ENCODE peak calls at places on chromosomes 4 and X, in four cellular contexts. R is A549, I is AG09309, T is neural progenitor cell. X is an unnamed sample.

GRCh38 chr4:78557841-78558240 is 6.3 kb downstream of the ANXA3 start:
- DNase-seq in R (no peak), I (no peak), T (no peak), X (no peak)

GRCh38 chrX:31139966-31140365 is 68.1 kb upstream of the FTHL17 start:
- DNase-seq in R (no peak), I (no peak), T (no peak), X (no peak)

GRCh38 chrX:153886915-153887314 is 942 bp upstream of the L1CAM start:
- DNase-seq in R (no peak), I (no peak), T (no peak), X (no peak)

GRCh38 chr4:129929052-129929451 is 833.1 kb downstream of the C4orf33 start:
- DNase-seq in R (no peak), I (no peak), T (peak), X (no peak)

GRCh38 chrX:10579753-10580060 is 40.7 kb downstream of the MID1 start:
- DNase-seq in R (no peak), I (no peak), T (peak), X (no peak)

GRCh38 chr4:5082381-5082780 is 31.1 kb downstream of the STK32B start:
- DNase-seq in R (no peak), I (no peak), T (no peak), X (no peak)

GRCh38 chrX:77937291-77937690 is 26.8 kb downstream of the ATP7A start:
- DNase-seq in R (no peak), I (no peak), T (no peak), X (no peak)

GRCh38 chr4:186081202-186081807 is 12.3 kb downstream of the TLR3 start:
- DNase-seq in R (no peak), I (no peak), T (peak), X (no peak)

GRCh38 chr4:139229534-139230039 is 50.4 kb downstream of the MGARP start:
- DNase-seq in R (peak), I (no peak), T (peak), X (peak)

GRCh38 chrX:92232182-92232581 is 453.0 kb downstream of the PCDH11X start:
- DNase-seq in R (no peak), I (no peak), T (peak), X (no peak)

GRCh38 chrX:68261060-68261672 is 172.1 kb downstream of the OPHN1 start:
- DNase-seq in R (no peak), I (no peak), T (no peak), X (no peak)

GRCh38 chr4:73593631-73594241 is 26.5 kb downstream of the RASSF6 start:
- DNase-seq in R (no peak), I (no peak), T (peak), X (peak)

GRCh38 chr4:3489451-3489962 is 26.4 kb downstream of the DOK7 start:
- DNase-seq in R (no peak), I (no peak), T (peak), X (no peak)

GRCh38 chr4:86831262-86832090 is 17.7 kb downstream of the SLC10A6 start:
- DNase-seq in R (peak), I (peak), T (no peak), X (peak)

GRCh38 chr4:90215286-90215685 is 88.1 kb downstream of the CCSER1 start:
- DNase-seq in R (no peak), I (no peak), T (no peak), X (no peak)

GRCh38 chr4:42627887-42628646 is 28.8 kb downstream of the ATP8A1 start:
- DNase-seq in R (no peak), I (no peak), T (no peak), X (no peak)

GRCh38 chrX:24515447-24515846 is 50.4 kb downstream of the PDK3 start:
- DNase-seq in R (no peak), I (no peak), T (peak), X (no peak)

GRCh38 chr4:152516156-152516555 is 19.7 kb downstream of the FBXW7 start:
- DNase-seq in R (no peak), I (no peak), T (peak), X (no peak)

GRCh38 chrX:7146026-7146702 is 1.3 kb upstream of the STS start:
- DNase-seq in R (no peak), I (no peak), T (no peak), X (no peak)

GRCh38 chrX:33210156-33210555 is 1.2 kb downstream of the DMD start:
- DNase-seq in R (no peak), I (no peak), T (no peak), X (no peak)

GRCh38 chrX:33207056-33207455 is 4.3 kb downstream of the DMD start:
- DNase-seq in R (no peak), I (no peak), T (no peak), X (no peak)

GRCh38 chrX:33204889-33205288 is 6.5 kb downstream of the DMD start:
- DNase-seq in R (no peak), I (no peak), T (no peak), X (no peak)

GRCh38 chrX:33205321-33205720 is 6.0 kb downstream of the DMD start:
- DNase-seq in R (no peak), I (no peak), T (no peak), X (no peak)
- H3K4me3 ChIP-seq in R (no peak), I (no peak), T (no peak), X (no peak)

DNA sequence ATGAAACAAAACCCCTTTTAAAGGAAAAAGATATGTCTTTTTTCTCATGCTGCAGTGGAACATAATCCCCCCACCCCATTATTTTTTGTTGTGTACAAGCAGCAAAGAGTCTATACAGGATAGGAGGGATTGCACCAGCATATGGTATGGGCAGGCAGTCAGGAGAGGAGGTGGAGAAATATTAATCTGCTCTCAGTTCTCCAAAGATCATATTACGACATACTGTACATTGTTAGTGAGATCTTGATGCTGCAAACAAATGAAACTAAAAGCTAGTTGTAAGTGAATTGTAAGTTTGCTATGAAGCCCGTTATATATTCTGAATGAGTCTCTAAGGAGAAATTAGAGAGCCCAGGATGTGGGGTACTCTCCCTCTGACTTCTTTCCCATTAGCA is 75.3 kb downstream of the RAPGEF2 start:
- DNase-seq in R (no peak), I (no peak), T (no peak), X (no peak)
- H3K4me3 ChIP-seq in R (no peak), I (no peak), T (no peak), X (no peak)

GRCh38 chr4:103074598-103075434 is 1.7 kb downstream of the SLC9B2 start:
- DNase-seq in R (no peak), I (no peak), T (no peak), X (no peak)

GRCh38 chr4:103075435-103075893 is 1.1 kb downstream of the SLC9B2 start:
- DNase-seq in R (no peak), I (no peak), T (no peak), X (peak)

GRCh38 chr4:103076777-103077347 is 301 bp upstream of the SLC9B2 start:
- DNase-seq in R (no peak), I (no peak), T (peak), X (no peak)

GRCh38 chr4:103075894-103076776 is at the start of gene SLC9B2:
- DNase-seq in R (peak), I (no peak), T (peak), X (peak)

DNA sequence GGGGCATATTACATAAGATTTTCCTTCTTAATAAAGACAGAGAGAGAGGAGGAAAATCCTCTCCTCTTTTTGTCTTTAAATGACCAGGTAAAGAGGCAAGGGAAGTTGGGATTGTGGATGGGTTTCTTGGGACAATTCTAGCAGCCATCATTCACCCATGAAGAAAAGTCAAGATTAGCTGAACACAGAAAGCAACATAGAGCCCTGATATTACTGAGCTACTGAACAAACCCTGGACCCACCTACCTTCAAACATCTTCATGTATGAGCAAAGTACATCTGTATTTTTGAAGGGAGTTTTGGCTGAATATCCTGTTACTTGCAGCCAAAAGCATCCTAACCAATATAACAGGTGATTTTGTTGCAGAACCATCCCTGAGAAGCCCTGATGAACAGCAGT is 2.5 kb downstream of the SLC9B2 start:
- DNase-seq in R (no peak), I (no peak), T (no peak), X (no peak)
- H3K4me3 ChIP-seq in R (no peak), I (no peak), T (no peak), X (no peak)

DNA sequence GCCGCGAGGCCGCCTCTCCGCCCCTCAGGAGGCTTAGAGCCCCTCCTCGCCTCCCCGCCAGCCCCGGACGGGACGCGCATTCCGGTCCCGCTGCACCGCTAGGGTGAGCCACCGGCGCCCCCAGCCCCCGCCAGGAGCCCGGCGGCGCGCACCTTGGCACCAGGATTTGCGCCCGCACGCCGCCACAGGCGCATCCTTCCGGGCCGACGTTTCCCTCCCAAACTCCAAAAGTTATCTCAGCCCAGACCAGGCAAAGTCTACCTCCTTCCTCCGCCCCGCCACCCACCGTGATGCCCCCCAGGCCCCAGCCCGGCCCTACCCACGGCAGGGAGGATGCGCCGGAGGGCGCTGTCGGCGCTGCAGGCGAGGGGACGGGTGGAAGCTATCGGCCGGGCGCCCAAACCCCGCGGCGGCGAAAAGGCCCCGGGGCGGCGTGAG is 538 bp downstream of the SCML2 start:
- DNase-seq in R (peak), I (no peak), T (peak), X (no peak)
- H3K4me3 ChIP-seq in R (peak), I (peak), T (peak), X (peak)

GRCh38 chr4:144621681-144622080 is 24.3 kb upstream of the HHIP start:
- DNase-seq in R (no peak), I (no peak), T (no peak), X (no peak)
- H3K4me3 ChIP-seq in R (no peak), I (no peak), T (no peak), X (no peak)

DNA sequence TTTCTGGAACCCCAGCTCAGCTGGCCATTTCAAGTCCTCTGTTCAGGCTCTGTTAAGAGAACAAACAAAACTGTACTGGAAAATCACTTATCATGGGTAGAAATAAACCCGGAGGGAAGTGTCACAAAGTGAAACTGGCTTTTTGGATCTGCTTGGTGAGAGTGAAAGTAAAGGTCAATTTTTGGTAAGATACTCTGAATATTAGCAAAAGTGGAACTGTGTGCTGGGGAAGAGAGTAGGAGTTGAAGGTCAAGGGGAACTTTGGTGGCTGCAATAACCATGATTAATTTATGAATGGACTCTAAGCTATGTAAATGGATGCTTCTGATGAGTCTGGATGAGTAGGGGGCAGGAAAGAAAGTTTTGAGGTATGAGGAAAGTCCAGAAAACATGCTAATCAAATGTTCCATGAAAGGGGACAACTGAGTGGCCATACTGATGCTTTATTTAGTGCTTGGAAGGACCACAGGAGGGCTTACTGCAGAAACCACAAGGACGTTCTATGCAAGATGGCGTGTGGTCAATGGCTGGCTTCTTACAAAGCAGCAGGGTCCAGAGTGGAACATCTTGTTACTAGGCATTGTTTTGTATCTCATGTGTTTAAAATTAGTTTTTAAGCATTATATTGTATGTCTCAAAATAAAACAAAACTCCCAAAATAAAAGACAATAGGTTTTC is 36.8 kb upstream of the TNIP3 start:
- DNase-seq in R (no peak), I (no peak), T (no peak), X (no peak)
- H3K4me3 ChIP-seq in R (no peak), I (no peak), T (no peak), X (no peak)

GRCh38 chrX:47501226-47502071 is 18.4 kb upstream of the ZNF41 start:
- DNase-seq in R (no peak), I (peak), T (peak), X (no peak)
- H3K4me3 ChIP-seq in R (no peak), I (no peak), T (no peak), X (no peak)